ENCODE peak calls at places on chromosomes 6 and 20, in five cellular contexts. A is HFF-Myc, F is NCI-H748 treated with DMSO at 0.1 percent for 48 hours, P is brain microvascular endothelial cell, J is AG04449. U is an unnamed sample.

GRCh38 chr6:2209226-2209809 is 36.1 kb downstream of the GMDS start:
- DNase-seq in A (no peak), F (peak), P (peak), J (no peak), U (peak)

GRCh38 chr20:63778857-63779256 is 39.3 kb downstream of the SLC2A4RG start:
- DNase-seq in A (no peak), F (no peak), P (no peak), J (no peak), U (no peak)

GRCh38 chr6:112911949-112912348 is 564.8 kb downstream of the RFPL4B start:
- DNase-seq in A (peak), F (no peak), P (no peak), J (no peak), U (no peak)

GRCh38 chr20:9884666-9885065 is 45.8 kb upstream of the PAK5 start:
- DNase-seq in A (no peak), F (peak), P (no peak), J (no peak), U (no peak)

GRCh38 chr6:101539510-101540245 is 146.2 kb downstream of the GRIK2 start:
- DNase-seq in A (no peak), F (no peak), P (peak), J (peak), U (no peak)

GRCh38 chr6:103215835-103216234 is 1643.9 kb downstream of the HACE1 start:
- DNase-seq in A (no peak), F (no peak), P (peak), J (no peak), U (no peak)

GRCh38 chr6:31568537-31568961 is 3.5 kb upstream of the LTA start:
- DNase-seq in A (no peak), F (no peak), P (no peak), J (no peak), U (no peak)

GRCh38 chr20:44028868-44029847 is 114.5 kb downstream of the TOX2 start:
- DNase-seq in A (no peak), F (no peak), P (no peak), J (no peak), U (no peak)

GRCh38 chr6:82954351-82954750 is 111.3 kb downstream of the UBE3D start:
- DNase-seq in A (no peak), F (no peak), P (no peak), J (no peak), U (no peak)

GRCh38 chr20:1810926-1811620 is 84.1 kb upstream of the SIRPA start:
- DNase-seq in A (peak), F (no peak), P (peak), J (no peak), U (no peak)

GRCh38 chr6:97026298-97026697 is 101.8 kb downstream of the KLHL32 start:
- DNase-seq in A (no peak), F (peak), P (no peak), J (no peak), U (no peak)

GRCh38 chr6:166046982-166047381 is 120.7 kb downstream of the TBXT start:
- DNase-seq in A (no peak), F (no peak), P (no peak), J (no peak), U (no peak)

GRCh38 chr6:134422426-134423231 is 104.7 kb upstream of the SGK1 start:
- DNase-seq in A (peak), F (no peak), P (peak), J (peak), U (no peak)

GRCh38 chr6:159435701-159436100 is 257.3 kb downstream of the SOD2 start:
- DNase-seq in A (no peak), F (no peak), P (no peak), J (no peak), U (no peak)

GRCh38 chr6:21808551-21809181 is 215.1 kb downstream of the SOX4 start:
- DNase-seq in A (no peak), F (no peak), P (no peak), J (no peak), U (peak)

U was measured in LoVo.